ENCODE peak calls at places on chromosomes 12 and 14, in nine cellular contexts. F, S, U, N, E, J, Z, T and K are unnamed samples.

GRCh38 chr12:67413577-67413976 is 144.4 kb downstream of the CAND1 start:
- DNase-seq in F (no peak), S (no peak), U (no peak), N (no peak), E (no peak), J (no peak), Z (no peak), T (no peak), K (no peak)

GRCh38 chr14:65478596-65478995 is 66.1 kb downstream of the FUT8 start:
- DNase-seq in F (peak), S (peak), U (peak), N (peak), E (no peak), J (no peak), Z (no peak), T (no peak), K (no peak)

GRCh38 chr14:68637106-68638021 is 155.5 kb downstream of the ZFP36L1 start:
- DNase-seq in F (no peak), S (no peak), U (no peak), N (peak), E (peak), J (no peak), Z (peak), T (no peak), K (no peak)

GRCh38 chr12:30796508-30796780 is 41.7 kb upstream of the CAPRIN2 start:
- DNase-seq in F (peak), S (peak), U (peak), N (peak), E (no peak), J (no peak), Z (no peak), T (no peak), K (no peak)

GRCh38 chr14:82915381-82915780 is 1381.7 kb upstream of the SEL1L start:
- DNase-seq in F (no peak), S (no peak), U (no peak), N (no peak), E (no peak), J (no peak), Z (no peak), T (no peak), K (no peak)

GRCh38 chr12:49543221-49543913 is 4.5 kb downstream of the KCNH3 start:
- DNase-seq in F (no peak), S (no peak), U (no peak), N (no peak), E (no peak), J (no peak), Z (no peak), T (no peak), K (no peak)

GRCh38 chr14:51807355-51807754 is 53.1 kb upstream of the GNG2 start:
- DNase-seq in F (no peak), S (no peak), U (peak), N (peak), E (no peak), J (no peak), Z (no peak), T (no peak), K (no peak)

GRCh38 chr12:98136544-98136943 is 378.8 kb upstream of the TMPO start:
- DNase-seq in F (no peak), S (no peak), U (no peak), N (no peak), E (no peak), J (no peak), Z (no peak), T (no peak), K (no peak)

GRCh38 chr12:94640134-94640928 is 10.0 kb downstream of the TMCC3 start:
- DNase-seq in F (no peak), S (peak), U (peak), N (peak), E (no peak), J (no peak), Z (peak), T (no peak), K (no peak)

GRCh38 chr14:94462763-94463572 is 10.4 kb upstream of the SERPINA11 start:
- DNase-seq in F (no peak), S (no peak), U (no peak), N (no peak), E (no peak), J (no peak), Z (no peak), T (no peak), K (no peak)